ENCODE peak calls at places on chromosomes 6 and 20, in nine cellular contexts. P is C1 segment of cervical spinal cord; T is AG20443; F is NCI-H446; O is NCI-H748 treated with DMSO at 0.1 percent for 48 hours; H is activated CD4-positive, alpha-beta T cell treated with anti-CD3 and anti-CD28 coated beads, Interleukin-2, amount 10 ng/mL, durations not matched to agents 7 days and 5 days; C is cardiac septum; S is spleen; Z is lung. R is an unnamed sample.

GRCh38 chr20:31549513-31549880 is 35.3 kb downstream of the HM13 start:
- DNase-seq in O (no peak), P (no peak), Z (no peak), S (no peak), H (no peak), T (no peak), F (no peak), C (no peak), R (no peak)

GRCh38 chr20:50510706-50511401 is 671 bp downstream of the PTPN1 start:
- DNase-seq in O (no peak), T (peak), F (no peak), Z (no peak), S (peak), P (peak), C (no peak), H (peak), R (no peak)

GRCh38 chr6:4180653-4181255 is 45.4 kb upstream of the ECI2 start:
- DNase-seq in P (no peak), C (no peak), H (no peak), F (no peak), Z (peak), S (no peak), O (no peak), T (no peak), R (no peak)

GRCh38 chr20:57260959-57261357 is 5.5 kb downstream of the BMP7 start:
- DNase-seq in P (peak), F (no peak), T (no peak), Z (no peak), C (no peak), H (no peak), O (no peak), S (no peak), R (no peak)

GRCh38 chr6:152585236-152585635 is 51.9 kb downstream of the SYNE1 start:
- DNase-seq in T (no peak), F (no peak), S (no peak), H (no peak), Z (no peak), O (no peak), C (no peak), P (no peak), R (no peak)

GRCh38 chr6:27825025-27825823 is 87.0 kb downstream of the OR2B2 start:
- DNase-seq in F (no peak), Z (no peak), C (no peak), T (no peak), S (no peak), H (no peak), O (peak), P (no peak), R (no peak)

GRCh38 chr6:104095661-104096416 is 763.9 kb downstream of the HACE1 start:
- DNase-seq in O (peak), S (no peak), H (no peak), C (no peak), F (no peak), T (no peak), P (no peak), Z (no peak), R (no peak)

GRCh38 chr6:26232950-26233607 is 131.9 kb upstream of the BTN3A2 start:
- DNase-seq in H (peak), F (no peak), O (peak), Z (no peak), T (no peak), P (no peak), C (no peak), S (peak), R (no peak)

GRCh38 chr6:8108031-8108660 is 5.8 kb upstream of the EEF1E1 start:
- DNase-seq in T (peak), Z (no peak), C (no peak), S (no peak), O (no peak), P (no peak), F (no peak), H (no peak), R (no peak)

GRCh38 chr6:121663292-121663691 is 227.8 kb downstream of the GJA1 start:
- DNase-seq in Z (no peak), C (no peak), F (no peak), P (no peak), T (no peak), H (no peak), O (no peak), S (no peak), R (no peak)

GRCh38 chr6:112040933-112041332 is 13.0 kb upstream of the CCN6 start:
- DNase-seq in H (no peak), S (no peak), O (no peak), F (no peak), Z (no peak), P (no peak), C (no peak), T (no peak), R (no peak)

GRCh38 chr6:149080511-149080910 is 237.0 kb upstream of the TAB2 start:
- DNase-seq in O (no peak), P (no peak), S (no peak), C (no peak), F (no peak), T (peak), Z (no peak), H (no peak), R (no peak)

GRCh38 chr6:143410859-143411270 is 39.6 kb downstream of the ADAT2 start:
- DNase-seq in F (no peak), O (no peak), H (no peak), Z (no peak), S (no peak), T (peak), C (no peak), P (no peak), R (no peak)

GRCh38 chr6:44030812-44031454 is 96.3 kb downstream of the MRPL14 start:
- DNase-seq in S (no peak), O (no peak), T (no peak), C (peak), H (no peak), F (no peak), Z (no peak), P (no peak), R (no peak)

GRCh38 chr6:144954241-144954556 is 669.1 kb downstream of the UTRN start:
- DNase-seq in Z (no peak), T (no peak), P (no peak), C (no peak), H (no peak), O (no peak), S (no peak), F (no peak), R (no peak)

GRCh38 chr20:39823239-39823638 is 861.1 kb downstream of the DHX35 start:
- DNase-seq in Z (no peak), H (no peak), F (no peak), P (no peak), C (no peak), O (no peak), T (peak), S (no peak), R (no peak)

GRCh38 chr6:69907981-69908498 is 41.7 kb downstream of the COL19A1 start:
- DNase-seq in F (no peak), O (no peak), Z (no peak), T (no peak), H (no peak), S (no peak), P (no peak), C (no peak), R (no peak)

GRCh38 chr6:134217516-134218140 is 100.3 kb downstream of the SGK1 start:
- DNase-seq in T (peak), P (no peak), F (no peak), H (no peak), O (no peak), C (no peak), Z (no peak), S (no peak), R (no peak)

GRCh38 chr6:71250050-71250689 is 38.4 kb upstream of the OGFRL1 start:
- DNase-seq in Z (no peak), C (no peak), P (no peak), F (no peak), O (no peak), H (no peak), S (no peak), T (peak), R (no peak)

GRCh38 chr6:170063431-170063830 is 227.4 kb downstream of the DLL1 start:
- DNase-seq in T (no peak), F (no peak), H (no peak), C (peak), Z (no peak), S (peak), O (no peak), P (no peak), R (no peak)

GRCh38 chr6:150894935-150895686 is 29.6 kb downstream of the MTHFD1L start:
- DNase-seq in S (no peak), P (no peak), T (no peak), O (peak), C (no peak), F (no peak), Z (no peak), H (peak), R (no peak)

GRCh38 chr6:137361701-137362100 is 132.5 kb downstream of the OLIG3 start:
- DNase-seq in Z (no peak), C (no peak), O (no peak), F (no peak), P (no peak), T (no peak), H (no peak), S (no peak), R (no peak)

GRCh38 chr6:170424634-170425126 is 118.1 kb downstream of the FAM120B start:
- DNase-seq in F (no peak), Z (no peak), P (no peak), T (no peak), C (no peak), H (no peak), S (no peak), O (no peak), R (no peak)

GRCh38 chr6:151494235-151494950 is 576 bp downstream of the CCDC170 start:
- DNase-seq in F (no peak), C (no peak), S (peak), Z (peak), T (peak), O (peak), P (peak), H (peak), R (peak)

GRCh38 chr6:2810092-2810671 is 31.5 kb downstream of the SERPINB1 start:
- DNase-seq in Z (peak), C (no peak), T (no peak), S (no peak), F (no peak), O (no peak), H (no peak), P (no peak), R (no peak)

GRCh38 chr6:87925373-87926060 is 122.1 kb upstream of the SPACA1 start:
- DNase-seq in F (no peak), Z (no peak), P (no peak), H (no peak), C (no peak), S (peak), T (no peak), O (no peak), R (no peak)

GRCh38 chr20:63830821-63831593 is at the start of gene ZBTB46:
- DNase-seq in Z (no peak), C (no peak), P (no peak), F (no peak), H (no peak), T (peak), S (peak), O (no peak), R (no peak)

GRCh38 chr6:157647261-157647915 is 175.7 kb upstream of the SNX9 start:
- DNase-seq in H (peak), P (no peak), C (peak), T (no peak), O (no peak), S (no peak), Z (no peak), F (no peak), R (no peak)

GRCh38 chr6:147132889-147133288 is 71.3 kb upstream of the STXBP5 start:
- DNase-seq in S (no peak), C (no peak), Z (no peak), F (no peak), P (no peak), T (peak), H (no peak), O (peak), R (no peak)

GRCh38 chr6:116766506-116767176 is 1.1 kb upstream of the FAM162B start:
- DNase-seq in H (no peak), P (no peak), T (no peak), Z (no peak), F (no peak), C (no peak), S (no peak), O (no peak), R (no peak)

GRCh38 chr6:43089874-43090556 is 13.9 kb downstream of the PTK7 start:
- DNase-seq in S (peak), P (no peak), Z (peak), T (peak), O (no peak), C (no peak), H (no peak), F (no peak), R (no peak)

GRCh38 chr6:138086573-138087196 is 20.5 kb downstream of the PERP start:
- DNase-seq in T (no peak), S (no peak), H (no peak), Z (no peak), P (no peak), O (peak), F (no peak), C (no peak), R (no peak)

GRCh38 chr6:129212081-129212480 is 329.1 kb downstream of the LAMA2 start:
- DNase-seq in T (peak), C (no peak), F (no peak), S (no peak), P (no peak), O (no peak), H (no peak), Z (no peak), R (no peak)

GRCh38 chr20:34516874-34517542 is 786 bp downstream of the DYNLRB1 start:
- DNase-seq in C (no peak), T (peak), F (no peak), Z (no peak), O (no peak), S (peak), P (no peak), H (peak), R (no peak)

GRCh38 chr6:159429427-159429826 is 260.2 kb downstream of the FNDC1 start:
- DNase-seq in F (no peak), S (no peak), O (no peak), Z (no peak), C (no peak), T (no peak), P (no peak), H (no peak), R (no peak)

GRCh38 chr20:905396-905961 is 10.7 kb downstream of the ANGPT4 start:
- DNase-seq in T (no peak), F (no peak), O (no peak), H (no peak), P (peak), C (no peak), Z (no peak), S (peak), R (no peak)

GRCh38 chr6:84764332-84765049 is at the start of gene TBX18:
- DNase-seq in C (peak), F (no peak), H (no peak), P (no peak), Z (no peak), T (peak), O (no peak), S (peak), R (no peak)

GRCh38 chr6:97669191-97669651 is 386.2 kb upstream of the MMS22L start:
- DNase-seq in F (no peak), C (no peak), O (peak), P (peak), Z (no peak), S (peak), H (no peak), T (peak), R (peak)

R was measured in posterior cingulate gyrus.